ENCODE peak calls at places on chromosomes 7 and 10, in four cellular contexts. P is OCI-LY7, B is heart left ventricle, C is prostate gland. T is an unnamed sample. For H3K4me1, the result is how much of the 10 kb centered on the place peaks cover.

GRCh38 chr7:117053407-117053806 is 100.1 kb downstream of the ST7 start:
- DNase-seq in P (no peak), B (no peak), C (no peak), T (no peak)

GRCh38 chr7:33807779-33808482 is 97.4 kb upstream of the BMPER start:
- DNase-seq in C (no peak), P (peak), B (no peak), T (no peak)

GRCh38 chr7:7104314-7104698 is 78.0 kb upstream of the C1GALT1 start:
- DNase-seq in B (no peak), P (no peak), C (no peak), T (no peak)

GRCh38 chr10:105691811-105692210 is 1050.7 kb downstream of the SORCS3 start:
- DNase-seq in B (no peak), C (no peak), P (peak), T (no peak)

GRCh38 chr10:118754132-118754555 is 626 bp downstream of the CACUL1 start:
- DNase-seq in B (peak), C (peak), P (peak), T (peak)

GRCh38 chr10:70578371-70578947 is 24.1 kb downstream of the PRF1 start:
- DNase-seq in B (no peak), C (no peak), P (peak), T (no peak)

GRCh38 chr10:4303045-4303444 is 518.0 kb upstream of the KLF6 start:
- DNase-seq in C (no peak), P (no peak), B (no peak), T (no peak)

GRCh38 chr7:106770191-106770590 is 94.9 kb upstream of the PIK3CG start:
- DNase-seq in C (no peak), P (no peak), B (no peak), T (no peak)

GRCh38 chr7:65972976-65973375 is 9.0 kb downstream of the GUSB start:
- DNase-seq in B (no peak), P (no peak), C (no peak), T (no peak)

GRCh38 chr7:107506683-107507339 is 37.0 kb downstream of the GPR22 start:
- DNase-seq in C (peak), P (no peak), B (peak), T (peak)

GRCh38 chr7:55527314-55527713 is 45.0 kb downstream of the VOPP1 start:
- DNase-seq in B (no peak), C (no peak), P (peak), T (no peak)

GRCh38 chr10:61791216-61791615 is 110.3 kb upstream of the ARID5B start:
- DNase-seq in P (no peak), B (no peak), C (no peak), T (no peak)

GRCh38 chr7:100516135-100516812 is 22.7 kb upstream of the AGFG2 start:
- DNase-seq in C (no peak), B (no peak), P (peak), T (peak)

GRCh38 chr7:27329917-27330316 is 87.3 kb downstream of the EVX1 start:
- DNase-seq in C (no peak), P (no peak), B (no peak), T (no peak)
- TF ChIP-seq CTCF in C (no peak), P (no peak), B (no peak), T (peak)

DNA sequence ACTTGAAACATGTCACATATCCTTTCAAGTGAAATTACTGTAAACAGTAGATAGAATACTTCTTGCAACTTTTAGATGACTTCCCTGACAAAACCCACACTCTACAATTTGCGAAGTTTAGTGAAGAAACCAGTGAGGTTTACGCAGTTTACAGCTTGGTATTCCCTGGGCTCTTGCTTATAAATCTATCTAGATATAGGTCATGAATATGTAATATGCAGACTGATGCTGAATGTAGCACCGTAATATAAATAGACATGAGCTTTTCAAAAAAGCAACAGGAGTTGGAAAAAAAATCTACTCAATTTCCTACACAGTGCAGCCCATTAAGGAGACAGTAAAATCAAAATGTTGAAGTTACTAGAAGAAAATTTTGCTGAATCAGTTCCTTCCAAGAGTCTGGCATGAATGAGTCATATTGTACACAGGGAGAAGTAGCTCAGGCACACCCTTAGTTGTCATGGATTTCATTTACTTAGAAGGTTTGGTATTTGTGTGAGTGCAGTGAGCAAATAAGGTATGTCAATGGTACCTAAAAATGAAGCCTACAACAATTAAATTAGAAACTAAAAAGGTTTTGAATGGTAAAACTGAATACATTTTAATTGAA is 67.7 kb upstream of the NEUROD6 start:
- DNase-seq in P (no peak), C (peak), B (no peak), T (no peak)
- H3K4me3 ChIP-seq in P (no peak), C (no peak), B (no peak), T (no peak)

DNA sequence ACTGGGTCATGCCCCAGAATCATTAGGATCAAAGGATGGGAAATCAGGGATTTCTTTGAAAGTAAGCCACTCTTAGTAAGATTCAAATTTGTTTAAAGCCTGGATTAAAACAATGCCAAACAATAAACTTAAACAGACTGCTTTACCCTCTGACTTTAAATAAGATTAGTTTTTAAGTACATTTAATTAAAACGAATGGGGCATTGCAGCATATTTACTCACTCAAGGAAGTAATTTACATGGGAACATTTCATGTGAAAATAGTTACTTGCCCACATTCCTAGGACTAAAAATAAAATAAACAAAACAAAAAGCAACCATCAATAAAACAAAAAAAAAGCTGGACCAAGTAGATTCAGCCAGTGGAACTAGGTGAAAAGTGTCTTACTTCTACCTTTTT is 7.8 kb downstream of the ABLIM1 start:
- DNase-seq in C (no peak), P (no peak), B (no peak), T (no peak)
- H3K4me1 ChIP-seq in C (under half), P (under half), B (half or more), T (half or more)

GRCh38 chr7:27161214-27161720 is 4.1 kb downstream of the HOXA9 start:
- DNase-seq in C (no peak), B (peak), P (no peak), T (peak)
- TF ChIP-seq CTCF in C (peak), B (no peak), P (peak), T (no peak)

DNA sequence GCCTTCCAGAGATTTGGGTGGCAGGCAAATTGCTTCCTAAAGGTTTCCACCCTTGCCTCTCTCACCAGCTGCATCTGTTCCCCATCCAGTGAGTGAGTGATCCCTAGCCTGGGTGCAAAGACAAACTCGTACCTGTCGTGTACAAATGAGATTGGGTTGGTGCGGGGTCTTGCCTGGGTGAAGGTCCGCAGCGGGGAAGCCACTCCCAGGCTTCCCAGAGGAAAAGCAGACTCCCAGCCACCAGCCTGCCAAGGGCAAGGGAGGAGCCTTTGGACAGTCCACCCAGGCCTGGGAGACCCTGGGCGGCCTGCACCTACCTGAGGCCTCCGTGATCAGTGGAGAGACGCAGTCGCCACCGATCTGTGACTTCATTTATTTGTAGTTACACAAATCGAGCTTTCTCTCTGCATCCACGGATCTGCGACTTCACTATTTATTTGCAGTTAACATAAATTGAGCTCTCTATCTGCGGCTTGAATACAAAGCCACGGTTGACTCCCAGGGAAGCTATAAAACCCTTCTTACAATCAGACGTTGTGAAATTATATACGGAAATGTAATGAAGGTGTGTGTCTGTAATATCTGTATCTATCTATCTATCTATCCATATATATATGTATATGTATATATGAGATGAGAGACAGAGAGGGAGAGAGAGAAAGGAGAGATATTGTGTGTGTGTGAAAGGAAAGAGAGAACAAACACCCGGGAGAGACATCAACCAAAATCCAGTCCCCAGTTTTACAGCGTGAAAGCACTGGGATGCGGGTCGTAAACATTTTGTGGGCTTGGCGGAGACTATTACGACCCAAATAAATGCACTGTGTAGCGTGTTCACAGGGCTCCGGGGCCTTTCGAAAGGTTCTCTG is 3.0 kb upstream of the HOXA7 start:
- DNase-seq in P (no peak), B (peak), C (no peak), T (peak)
- H3K4me3 ChIP-seq in P (no peak), B (no peak), C (peak), T (peak)

GRCh38 chr7:44225566-44226395 is 25.0 kb downstream of the YKT6 start:
- DNase-seq in C (no peak), B (peak), P (no peak), T (no peak)
- H3K4me1 ChIP-seq in C (under half), B (under half), P (under half), T (under half)

T was measured in left ventricle myocardium inferior.